ENCODE peak calls at places on chromosome 21, in eight cellular contexts. C is lower lobe of right lung; O is left lobe of liver; K is Right ventricle myocardium superior; Z is activated naive CD8-positive, alpha-beta T cell treated with anti-CD3 and anti-CD28 coated beads, Interleukin-2, amount 10 ng/mL, durations not matched to agents 7 days and 5 days; U is activated CD8-positive, alpha-beta memory T cell treated with anti-CD3 and anti-CD28 coated beads, Interleukin-2, amount 10 ng/mL, durations not matched to agents 7 days and 5 days; F is effector memory CD8-positive, alpha-beta T cell; H is activated CD8-positive, alpha-beta T cell treated with anti-CD3 and anti-CD28 coated beads for 36 hours. A is an unnamed sample.

GRCh38 chr21:36909423-36909822 is 57.0 kb downstream of the HLCS start:
- ATAC-seq in C (peak; percentile 33), O (no peak), K (no peak), Z (no peak), U (no peak), F (no peak), H (no peak), A (peak; percentile 53)

GRCh38 chr21:26795866-26796329 is 49.3 kb downstream of the ADAMTS1 start:
- ATAC-seq in C (peak; percentile 35), O (peak; percentile 29), K (peak; percentile 95), Z (no peak), U (no peak), F (no peak), H (no peak), A (no peak)

GRCh38 chr21:35352787-35353186 is 303.7 kb upstream of the RUNX1 start:
- ATAC-seq in C (no peak), O (no peak), K (no peak), Z (no peak), U (no peak), F (no peak), H (no peak), A (no peak)

GRCh38 chr21:42022906-42023305 is 12.7 kb upstream of the ZBTB21 start:
- ATAC-seq in C (no peak), O (no peak), K (no peak), Z (no peak), U (no peak), F (no peak), H (no peak), A (no peak)

GRCh38 chr21:33244781-33245105 is 15.0 kb downstream of the IFNAR2 start:
- ATAC-seq in C (no peak), O (no peak), K (no peak), Z (no peak), U (no peak), F (no peak), H (peak; percentile 15), A (peak; percentile 80)

GRCh38 chr21:26813426-26813998 is 31.7 kb downstream of the ADAMTS1 start:
- ATAC-seq in C (no peak), O (no peak), K (no peak), Z (no peak), U (no peak), F (no peak), H (no peak), A (no peak)

GRCh38 chr21:27423906-27424595 is 457.2 kb upstream of the ADAMTS5 start:
- ATAC-seq in C (no peak), O (no peak), K (peak; percentile 45), Z (no peak), U (no peak), F (no peak), H (no peak), A (no peak)

GRCh38 chr21:35475768-35476167 is 426.7 kb upstream of the RUNX1 start:
- ATAC-seq in C (peak; percentile 65), O (no peak), K (peak; percentile 59), Z (peak; percentile 88), U (peak; percentile 33), F (no peak), H (peak; percentile 72), A (no peak)

GRCh38 chr21:38282921-38283320 is 26.1 kb downstream of the KCNJ15 start:
- ATAC-seq in C (peak; percentile 72), O (no peak), K (peak; percentile 27), Z (no peak), U (no peak), F (no peak), H (no peak), A (no peak)

GRCh38 chr21:43313939-43314405 is 113.0 kb downstream of the SIK1 start:
- ATAC-seq in C (no peak), O (no peak), K (no peak), Z (peak; percentile 19), U (no peak), F (no peak), H (no peak), A (no peak)

GRCh38 chr21:36700961-36701911 is 2.3 kb downstream of the SIM2 start:
- ATAC-seq in C (no peak), O (no peak), K (no peak), Z (no peak), U (no peak), F (no peak), H (no peak), A (peak; percentile 15)

GRCh38 chr21:33401617-33401967 is 1.6 kb upstream of the IFNGR2 start:
- ATAC-seq in C (no peak), O (no peak), K (no peak), Z (no peak), U (no peak), F (no peak), H (no peak), A (no peak)

GRCh38 chr21:22516230-22516629 is 1518.0 kb downstream of the NCAM2 start:
- ATAC-seq in C (no peak), O (no peak), K (no peak), Z (no peak), U (no peak), F (no peak), H (no peak), A (no peak)

GRCh38 chr21:41659791-41660560 is 106.9 kb downstream of the RIPK4 start:
- ATAC-seq in C (peak; percentile 25), O (peak; percentile 45), K (no peak), Z (no peak), U (no peak), F (no peak), H (no peak), A (no peak)

GRCh38 chr21:38669186-38669585 is 136.5 kb upstream of the ETS2 start:
- ATAC-seq in C (no peak), O (peak; percentile 80), K (no peak), Z (no peak), U (no peak), F (no peak), H (no peak), A (no peak)

GRCh38 chr21:31848339-31848985 is 24.4 kb upstream of the HUNK start:
- ATAC-seq in C (no peak), O (no peak), K (peak; percentile 57), Z (no peak), U (no peak), F (no peak), H (no peak), A (no peak)

GRCh38 chr21:33132054-33132453 is 62.1 kb downstream of the OLIG1 start:
- ATAC-seq in C (no peak), O (peak; percentile 35), K (no peak), Z (no peak), U (no peak), F (no peak), H (no peak), A (no peak)

GRCh38 chr21:22889445-22889844 is 1891.2 kb downstream of the NCAM2 start:
- ATAC-seq in C (no peak), O (no peak), K (no peak), Z (no peak), U (no peak), F (no peak), H (no peak), A (no peak)

GRCh38 chr21:32483293-32483595 is 70.7 kb downstream of the EVA1C start:
- ATAC-seq in C (peak; percentile 79), O (no peak), K (no peak), Z (no peak), U (no peak), F (no peak), H (no peak), A (no peak)

GRCh38 chr21:44293551-44294231 is 6.2 kb upstream of the PFKL start:
- ATAC-seq in C (no peak), O (no peak), K (no peak), Z (peak; percentile 27), U (no peak), F (peak; percentile 72), H (peak; percentile 17), A (no peak)

GRCh38 chr21:23977971-23978370 is 1629.3 kb downstream of the MRPL39 start:
- ATAC-seq in C (peak; percentile 61), O (no peak), K (no peak), Z (no peak), U (no peak), F (no peak), H (no peak), A (no peak)

GRCh38 chr21:36576441-36576840 is 96.5 kb upstream of the CLDN14 start:
- ATAC-seq in C (no peak), O (no peak), K (no peak), Z (no peak), U (no peak), F (no peak), H (no peak), A (no peak)